ENCODE peak calls at places on chromosomes 5 and 9, in ten cellular contexts. C, U, R, Y, H, G, V, E, A and T are unnamed samples.
A peak's percentile ranks its signal among the peaks of the same experiment; 100 is the strongest.

GRCh38 chr5:111967463-111967862 is 210.5 kb upstream of the NREP start:
- DNase-seq in E (no peak), G (no peak), C (no peak), H (no peak), A (no peak), R (no peak), V (no peak), U (no peak), Y (no peak), T (no peak)

GRCh38 chr5:7261049-7261448 is 134.9 kb upstream of the ADCY2 start:
- DNase-seq in U (peak; percentile 28), V (peak; percentile 5), H (no peak), A (no peak), R (no peak), C (peak; percentile 22), E (peak; percentile 57), G (no peak), Y (no peak), T (peak; percentile 80)

GRCh38 chr9:73133921-73134407 is 17.7 kb upstream of the ANXA1 start:
- DNase-seq in G (no peak), Y (no peak), C (peak; percentile 75), V (peak; percentile 54), U (no peak), R (no peak), A (no peak), E (peak; percentile 99), H (no peak), T (no peak)

GRCh38 chr5:13477118-13477737 is 467.3 kb downstream of the DNAH5 start:
- DNase-seq in C (no peak), E (peak; percentile 81), G (no peak), U (no peak), R (no peak), V (no peak), Y (no peak), A (no peak), H (peak; percentile 86), T (no peak)

GRCh38 chr9:111945216-111945615 is 48.6 kb downstream of the UGCG start:
- DNase-seq in A (no peak), V (peak; percentile 73), E (no peak), Y (no peak), C (no peak), U (no peak), R (no peak), H (peak; percentile 80), G (no peak), T (no peak)

GRCh38 chr9:6414291-6414690 is 1.3 kb downstream of the UHRF2 start:
- DNase-seq in E (peak; percentile 28), R (no peak), U (no peak), C (no peak), G (no peak), Y (no peak), H (peak; percentile 32), V (peak; percentile 59), A (no peak), T (no peak)

GRCh38 chr5:23528677-23529076 is 21.3 kb downstream of the PRDM9 start:
- DNase-seq in R (no peak), V (no peak), G (no peak), Y (no peak), A (no peak), C (no peak), H (no peak), U (no peak), E (no peak), T (no peak)

GRCh38 chr9:69829484-69829883 is 8.9 kb downstream of the CFAP95 start:
- DNase-seq in C (no peak), E (no peak), H (no peak), Y (no peak), V (no peak), A (no peak), U (no peak), G (no peak), R (no peak), T (no peak)

DNA sequence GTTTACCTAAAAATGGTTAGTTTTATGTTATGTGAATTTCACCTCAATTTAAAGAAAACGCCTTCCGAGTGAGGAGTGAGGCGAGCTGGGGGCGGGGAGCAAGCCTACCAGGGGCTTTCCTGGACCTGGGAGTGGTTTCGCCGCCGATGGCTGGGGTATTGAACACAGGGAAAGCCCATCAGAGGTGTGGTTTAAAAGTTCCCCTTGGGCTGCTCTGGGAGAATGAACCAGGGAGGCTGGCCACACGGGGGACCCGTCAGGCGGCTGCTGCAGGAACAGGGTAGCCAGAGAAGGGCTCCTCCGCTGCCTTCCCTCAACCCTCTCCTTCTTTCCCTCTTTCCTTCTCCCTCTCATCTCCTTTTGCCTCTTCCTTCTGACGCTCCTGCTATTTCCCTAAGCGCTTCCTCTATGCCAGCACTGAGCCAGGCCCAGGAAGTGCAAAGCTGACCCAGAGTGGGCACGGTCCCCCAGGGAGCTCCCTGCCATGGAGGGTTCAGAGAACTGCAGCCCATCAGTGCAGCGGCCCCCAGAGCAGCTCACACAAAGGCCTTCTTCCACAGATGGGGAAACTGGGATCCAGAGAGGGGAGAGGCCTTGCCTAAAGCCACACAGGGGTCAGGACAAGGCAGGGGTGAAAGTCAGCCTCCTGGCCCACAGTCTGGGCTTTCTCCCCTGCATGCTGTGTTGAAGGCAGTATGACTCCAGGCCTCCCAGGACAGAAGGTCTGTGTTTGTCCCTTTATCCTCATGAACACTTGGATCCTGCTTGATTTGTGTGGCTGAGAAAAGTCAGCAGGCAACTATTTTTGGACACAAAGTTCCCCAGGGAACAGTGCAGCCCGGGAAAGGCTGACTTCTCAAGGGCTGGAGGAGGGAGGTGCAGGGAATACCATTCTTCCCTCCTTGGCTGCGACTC is 4.6 kb downstream of the AKNA start:
- DNase-seq in U (no peak), A (peak; percentile 55), C (no peak), E (no peak), V (peak; percentile 78), Y (peak; percentile 60), R (peak; percentile 68), H (peak; percentile 31), G (no peak), T (peak; percentile 44)
- H3K4me3 ChIP-seq in U (peak overlapping the region; percentile 17), A (no peak overlapping the region), C (no peak overlapping the region), E (no peak overlapping the region), V (no peak overlapping the region), Y (peak overlapping the region; percentile 15), R (peak overlapping the region; percentile 60), H (no peak overlapping the region), G (peak overlapping the region; percentile 53), T (no peak overlapping the region)

GRCh38 chr5:88734191-88734640 is 148.8 kb downstream of the MEF2C start:
- DNase-seq in G (no peak), C (no peak), Y (no peak), R (peak; percentile 69), A (no peak), E (no peak), V (peak; percentile 7), U (no peak), H (no peak), T (no peak)
- H3K4me3 ChIP-seq in G (no peak overlapping the region), C (no peak overlapping the region), Y (no peak overlapping the region), R (no peak overlapping the region), A (peak overlapping the region; percentile 57), E (no peak overlapping the region), V (no peak overlapping the region), U (no peak overlapping the region), H (no peak overlapping the region), T (no peak overlapping the region)

GRCh38 chr5:98110791-98111190 is 662.7 kb upstream of the RGMB start:
- DNase-seq in U (no peak), H (peak; percentile 46), C (no peak), R (no peak), E (no peak), Y (no peak), A (no peak), V (no peak), G (no peak), T (no peak)

GRCh38 chr5:98108497-98108896 is 665.0 kb upstream of the RGMB start:
- DNase-seq in E (peak; percentile 90), G (no peak), R (no peak), Y (no peak), C (no peak), V (peak; percentile 70), H (peak; percentile 91), U (no peak), A (no peak), T (no peak)

GRCh38 chr5:98109561-98110006 is 663.9 kb upstream of the RGMB start:
- DNase-seq in Y (no peak), V (peak; percentile 31), E (peak; percentile 82), U (no peak), R (no peak), G (no peak), A (no peak), C (no peak), H (peak; percentile 93), T (no peak)

GRCh38 chr5:98111686-98112085 is 661.8 kb upstream of the RGMB start:
- DNase-seq in U (no peak), G (no peak), E (no peak), H (peak; percentile 49), C (no peak), Y (no peak), A (no peak), V (no peak), R (no peak), T (no peak)

GRCh38 chr5:98110270-98110669 is 663.2 kb upstream of the RGMB start:
- DNase-seq in C (no peak), A (no peak), Y (no peak), V (peak; percentile 58), R (no peak), U (no peak), E (peak; percentile 96), H (peak; percentile 90), G (no peak), T (no peak)
- H3K4me3 ChIP-seq in C (no peak overlapping the region), A (no peak overlapping the region), Y (no peak overlapping the region), V (no peak overlapping the region), R (no peak overlapping the region), U (no peak overlapping the region), E (no peak overlapping the region), H (no peak overlapping the region), G (no peak overlapping the region), T (no peak overlapping the region)

GRCh38 chr5:95778713-95779426 is 43.7 kb downstream of the GLRX start:
- DNase-seq in A (no peak), C (no peak), U (no peak), R (no peak), V (no peak), G (no peak), E (no peak), H (no peak), Y (no peak), T (no peak)

GRCh38 chr5:95782166-95782565 is 40.4 kb downstream of the GLRX start:
- DNase-seq in A (no peak), H (no peak), E (no peak), V (no peak), C (no peak), R (no peak), G (no peak), Y (no peak), U (no peak), T (no peak)

GRCh38 chr5:95780597-95780996 is 41.9 kb downstream of the GLRX start:
- DNase-seq in V (no peak), H (no peak), U (peak; percentile 55), A (no peak), R (no peak), E (no peak), C (peak; percentile 16), Y (no peak), G (no peak), T (no peak)

GRCh38 chr5:95779611-95780010 is 42.9 kb downstream of the GLRX start:
- DNase-seq in Y (no peak), E (no peak), A (no peak), H (peak; percentile 36), R (no peak), U (no peak), V (peak; percentile 65), G (no peak), C (no peak), T (no peak)

DNA sequence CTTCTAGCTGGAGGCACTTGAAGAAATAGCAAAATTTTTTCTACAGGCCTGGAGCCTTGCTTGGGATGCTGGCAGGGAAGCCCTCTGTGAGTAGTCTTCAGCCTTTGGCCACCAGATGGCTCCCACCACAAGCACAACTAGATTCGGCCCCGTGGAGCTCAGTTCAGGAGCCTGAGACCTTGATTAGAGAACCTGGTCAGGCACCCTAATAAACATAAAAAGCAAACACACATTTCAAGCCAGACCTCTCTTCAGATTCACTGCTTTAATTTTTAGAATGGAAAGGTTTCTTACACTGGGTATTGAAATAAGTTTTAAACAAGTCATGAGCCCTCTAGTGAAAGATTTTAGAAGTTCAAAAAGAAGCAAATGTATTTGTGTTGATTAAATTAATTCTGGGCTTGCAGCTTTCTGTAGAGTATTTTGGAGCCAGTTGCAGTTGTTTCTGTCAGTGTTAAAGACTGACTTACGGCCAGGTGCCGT is 41.4 kb downstream of the GLRX start:
- DNase-seq in H (peak; percentile 78), E (peak; percentile 70), U (peak; percentile 88), Y (peak; percentile 80), V (peak; percentile 91), R (peak; percentile 40), C (peak; percentile 85), G (peak; percentile 83), A (peak; percentile 80), T (peak; percentile 65)
- H3K4me3 ChIP-seq in H (no peak overlapping the region), E (no peak overlapping the region), U (no peak overlapping the region), Y (no peak overlapping the region), V (no peak overlapping the region), R (no peak overlapping the region), C (no peak overlapping the region), G (peak overlapping the region; percentile 43), A (no peak overlapping the region), T (no peak overlapping the region)